ENCODE peak calls at places on chromosomes 4 and X, in ten cellular contexts. L is ACHN, E is nephron progenitor cell, S is AG08395, V is EH, O is heart right ventricle, W is endothelial cell, C is HEK293T, A is mucosa of gallbladder, D is NCI-H748 treated with DMSO at 0.1 percent for 48 hours. G is an unnamed sample.

GRCh38 chr4:85866508-85866907 is 391.6 kb downstream of the ARHGAP24 start:
- DNase-seq in W (no peak), E (no peak), L (peak), A (no peak), V (peak), C (no peak), S (peak), D (no peak), O (no peak), G (no peak)

GRCh38 chrX:139126493-139126892 is 404.0 kb upstream of the F9 start:
- DNase-seq in L (peak), E (peak), O (peak), D (peak), A (peak), S (no peak), V (no peak), C (peak), W (peak), G (no peak)

GRCh38 chrX:129783176-129783776 is 3.5 kb downstream of the SASH3 start:
- DNase-seq in S (no peak), D (no peak), V (no peak), W (no peak), O (no peak), C (no peak), E (no peak), L (no peak), A (no peak), G (no peak)

GRCh38 chrX:113790987-113791386 is 792.9 kb upstream of the HTR2C start:
- DNase-seq in V (no peak), C (no peak), L (no peak), W (no peak), E (no peak), D (no peak), S (no peak), O (no peak), A (no peak), G (no peak)

GRCh38 chr4:19944251-19944650 is 307.5 kb upstream of the SLIT2 start:
- DNase-seq in A (no peak), O (no peak), E (no peak), V (no peak), L (no peak), C (no peak), W (no peak), D (no peak), S (no peak), G (no peak)

GRCh38 chr4:153205757-153206156 is 1.5 kb downstream of the TRIM2 start:
- DNase-seq in W (no peak), D (no peak), S (no peak), C (no peak), L (no peak), V (peak), E (no peak), O (no peak), A (peak), G (no peak)

GRCh38 chrX:123215397-123216089 is 31.5 kb downstream of the GRIA3 start:
- DNase-seq in E (no peak), A (no peak), C (no peak), S (no peak), V (peak), W (no peak), O (peak), D (no peak), L (no peak), G (no peak)

GRCh38 chr4:168630445-168631187 is 133.8 kb downstream of the PALLD start:
- DNase-seq in O (no peak), C (no peak), V (peak), S (peak), E (no peak), A (no peak), W (no peak), L (peak), D (no peak), G (no peak)

GRCh38 chr4:68948044-68948743 is 3.4 kb downstream of the UGT2A3 start:
- DNase-seq in C (no peak), O (no peak), V (no peak), A (no peak), E (no peak), D (no peak), S (no peak), W (no peak), L (no peak), G (no peak)

GRCh38 chr4:26400140-26400539 is 79.3 kb downstream of the RBPJ start:
- DNase-seq in V (no peak), D (no peak), S (no peak), L (no peak), E (no peak), O (no peak), A (no peak), C (no peak), W (no peak), G (no peak)

GRCh38 chrX:68634649-68635227 is 12.7 kb upstream of the STARD8 start:
- DNase-seq in W (no peak), C (no peak), S (no peak), L (no peak), E (no peak), A (no peak), O (no peak), D (no peak), V (peak), G (no peak)

GRCh38 chrX:66203114-66203513 is 39.1 kb downstream of the HEPH start:
- DNase-seq in V (no peak), D (no peak), L (no peak), C (no peak), W (no peak), O (no peak), E (no peak), A (no peak), S (no peak), G (no peak)

GRCh38 chrX:47502591-47503222 is 19.7 kb upstream of the ZNF41 start:
- DNase-seq in C (no peak), W (no peak), O (no peak), E (no peak), L (no peak), S (peak), V (peak), D (no peak), A (no peak), G (peak)

GRCh38 chrX:13026877-13027652 is 17.4 kb downstream of the FAM9C start:
- DNase-seq in A (no peak), D (no peak), V (no peak), W (no peak), O (no peak), S (no peak), C (no peak), E (no peak), L (no peak), G (no peak)

GRCh38 chr4:74638001-74638400 is 156.3 kb downstream of the BTC start:
- DNase-seq in L (no peak), S (no peak), E (no peak), C (no peak), A (no peak), W (no peak), V (no peak), D (no peak), O (no peak), G (no peak)

GRCh38 chr4:141971854-141972253 is 335.5 kb downstream of the IL15 start:
- DNase-seq in W (no peak), S (no peak), L (no peak), A (no peak), C (no peak), D (no peak), V (no peak), O (no peak), E (no peak), G (no peak)

GRCh38 chr4:138178566-138178965 is 63.6 kb downstream of the SLC7A11 start:
- DNase-seq in A (no peak), D (no peak), E (no peak), V (peak), L (no peak), C (no peak), O (no peak), S (no peak), W (no peak), G (no peak)

GRCh38 chrX:46305431-46305830 is 239.8 kb downstream of the ZNF674 start:
- DNase-seq in O (no peak), L (no peak), S (no peak), D (no peak), W (no peak), A (no peak), V (no peak), E (no peak), C (no peak), G (no peak)

GRCh38 chrX:151505796-151506195 is 57.7 kb upstream of the PASD1 start:
- DNase-seq in D (no peak), O (no peak), A (no peak), L (peak), S (no peak), E (peak), W (peak), C (peak), V (peak), G (no peak)

GRCh38 chr4:121952290-121952689 is 430 bp upstream of the TRPC3 start:
- DNase-seq in S (no peak), O (no peak), E (no peak), W (no peak), V (no peak), C (no peak), A (no peak), D (no peak), L (no peak), G (no peak)

GRCh38 chr4:188399834-188400233 is 260.6 kb downstream of the TRIML1 start:
- DNase-seq in A (no peak), O (no peak), D (no peak), C (no peak), L (no peak), S (no peak), E (no peak), V (no peak), W (no peak), G (no peak)

GRCh38 chrX:1477801-1478458 is 25.2 kb upstream of the ASMTL start:
- DNase-seq in A (no peak), W (no peak), V (peak), S (no peak), O (no peak), C (no peak), E (no peak), L (no peak), D (no peak), G (no peak)

GRCh38 chrX:23008431-23009099 is 8.8 kb downstream of the DDX53 start:
- DNase-seq in S (no peak), O (no peak), L (peak), A (no peak), W (no peak), C (peak), V (peak), E (no peak), D (peak), G (peak)

GRCh38 chr4:1045595-1046201 is 34.3 kb downstream of the FGFRL1 start:
- DNase-seq in A (no peak), V (no peak), C (peak), W (no peak), O (no peak), L (no peak), D (no peak), E (no peak), S (no peak), G (no peak)

GRCh38 chrX:47662144-47662657 is 3.2 kb upstream of the UXT start:
- DNase-seq in W (no peak), A (no peak), E (no peak), V (peak), C (no peak), D (no peak), S (peak), O (no peak), L (peak), G (no peak)

GRCh38 chr4:153988446-153988845 is 199.6 kb upstream of the SFRP2 start:
- DNase-seq in S (peak), D (no peak), L (no peak), E (no peak), W (no peak), V (peak), C (no peak), O (no peak), A (no peak), G (no peak)

GRCh38 chr4:62482355-62482754 is 1282.2 kb downstream of the ADGRL3 start:
- DNase-seq in W (no peak), S (no peak), E (no peak), L (no peak), A (no peak), D (no peak), O (no peak), V (no peak), C (no peak), G (no peak)

GRCh38 chrX:21666679-21667078 is 8.5 kb upstream of the KLHL34 start:
- DNase-seq in C (no peak), L (no peak), V (peak), A (no peak), E (no peak), D (no peak), O (no peak), S (no peak), W (no peak), G (no peak)

GRCh38 chrX:47091149-47091775 is 13.0 kb downstream of the RGN start:
- DNase-seq in W (no peak), A (no peak), C (no peak), D (no peak), V (peak), L (no peak), S (no peak), O (no peak), E (no peak), G (peak)

GRCh38 chrX:86002076-86002896 is 45.1 kb downstream of the CHM start:
- DNase-seq in L (peak), V (peak), S (no peak), O (no peak), E (peak), D (peak), A (peak), W (peak), C (no peak), G (no peak)

GRCh38 chr4:81472249-81473085 is 760 bp upstream of the RASGEF1B start:
- DNase-seq in L (no peak), A (peak), V (peak), C (peak), W (peak), O (peak), D (peak), S (peak), E (peak), G (peak)

GRCh38 chr4:10716163-10716562 is 31.6 kb upstream of the CLNK start:
- DNase-seq in S (no peak), V (no peak), E (no peak), C (no peak), O (no peak), W (no peak), D (no peak), A (no peak), L (no peak), G (no peak)

GRCh38 chr4:174198396-174199179 is 84.9 kb downstream of the FBXO8 start:
- DNase-seq in O (no peak), W (no peak), A (peak), V (peak), C (peak), S (peak), L (no peak), D (no peak), E (no peak), G (no peak)

GRCh38 chrX:21412883-21413282 is 38.7 kb downstream of the CNKSR2 start:
- DNase-seq in V (peak), L (no peak), A (no peak), D (no peak), W (no peak), E (no peak), C (no peak), O (no peak), S (no peak), G (no peak)

GRCh38 chr4:105966046-105966445 is 70.8 kb downstream of the NPNT start:
- DNase-seq in W (no peak), V (peak), O (no peak), L (no peak), D (no peak), C (peak), S (peak), E (no peak), A (no peak), G (no peak)

GRCh38 chrX:47218920-47219815 is 687 bp downstream of the CDK16 start:
- DNase-seq in S (peak), V (no peak), D (no peak), L (peak), W (peak), A (no peak), C (peak), O (peak), E (peak), G (peak)

G was measured in NCI-H345.